ENCODE peak calls at places on chromosomes 5 and 9, in four cellular contexts. R, A, V and O are unnamed samples.

GRCh38 chr5:5331838-5332237 is 90.6 kb upstream of the ICE1 start:
- DNase-seq in V (no peak), R (no peak), A (no peak), O (no peak)

GRCh38 chr9:100216178-100216787 is 117.2 kb downstream of the INVS start:
- DNase-seq in V (no peak), A (peak; percentile 74), R (no peak), O (peak; percentile 62)

GRCh38 chr9:72467766-72468738 is 53.4 kb upstream of the TMC1 start:
- DNase-seq in A (peak; percentile 63), R (no peak), V (no peak), O (no peak)

GRCh38 chr5:93512799-93513198 is 68.2 kb downstream of the NR2F1-AS1 start:
- DNase-seq in R (no peak), A (peak; percentile 69), V (no peak), O (no peak)

GRCh38 chr5:33806736-33807442 is 84.9 kb downstream of the ADAMTS12 start:
- DNase-seq in A (peak; percentile 82), R (no peak), V (no peak), O (no peak)

GRCh38 chr5:137336565-137337120 is 162.5 kb downstream of the SPOCK1 start:
- DNase-seq in V (no peak), R (no peak), A (no peak), O (no peak)

GRCh38 chr9:92293075-92293354 is 482 bp downstream of the IARS1 start:
- DNase-seq in V (no peak), A (no peak), R (no peak), O (no peak)

GRCh38 chr5:126043684-126044083 is 379.5 kb upstream of the GRAMD2B start:
- DNase-seq in R (no peak), A (peak; percentile 23), V (no peak), O (no peak)

GRCh38 chr5:61416010-61416409 is 84.0 kb downstream of the ZSWIM6 start:
- DNase-seq in R (no peak), A (peak; percentile 11), V (no peak), O (no peak)

GRCh38 chr5:146647656-146648199 is 131.7 kb upstream of the GPR151 start:
- DNase-seq in A (no peak), V (no peak), R (no peak), O (no peak)

GRCh38 chr9:98374385-98375051 is 119.1 kb upstream of the TBC1D2 start:
- DNase-seq in R (no peak), A (peak; percentile 96), V (no peak), O (no peak)

GRCh38 chr5:111469293-111469896 is 42.9 kb downstream of the STARD4 start:
- DNase-seq in A (no peak), R (no peak), V (no peak), O (no peak)

GRCh38 chr9:115349542-115349941 is 231.6 kb upstream of the TNC start:
- DNase-seq in V (no peak), R (no peak), A (no peak), O (no peak)

GRCh38 chr5:159412284-159413046 is 82.2 kb upstream of the IL12B start:
- DNase-seq in R (no peak), A (peak; percentile 32), V (no peak), O (no peak)

DNA sequence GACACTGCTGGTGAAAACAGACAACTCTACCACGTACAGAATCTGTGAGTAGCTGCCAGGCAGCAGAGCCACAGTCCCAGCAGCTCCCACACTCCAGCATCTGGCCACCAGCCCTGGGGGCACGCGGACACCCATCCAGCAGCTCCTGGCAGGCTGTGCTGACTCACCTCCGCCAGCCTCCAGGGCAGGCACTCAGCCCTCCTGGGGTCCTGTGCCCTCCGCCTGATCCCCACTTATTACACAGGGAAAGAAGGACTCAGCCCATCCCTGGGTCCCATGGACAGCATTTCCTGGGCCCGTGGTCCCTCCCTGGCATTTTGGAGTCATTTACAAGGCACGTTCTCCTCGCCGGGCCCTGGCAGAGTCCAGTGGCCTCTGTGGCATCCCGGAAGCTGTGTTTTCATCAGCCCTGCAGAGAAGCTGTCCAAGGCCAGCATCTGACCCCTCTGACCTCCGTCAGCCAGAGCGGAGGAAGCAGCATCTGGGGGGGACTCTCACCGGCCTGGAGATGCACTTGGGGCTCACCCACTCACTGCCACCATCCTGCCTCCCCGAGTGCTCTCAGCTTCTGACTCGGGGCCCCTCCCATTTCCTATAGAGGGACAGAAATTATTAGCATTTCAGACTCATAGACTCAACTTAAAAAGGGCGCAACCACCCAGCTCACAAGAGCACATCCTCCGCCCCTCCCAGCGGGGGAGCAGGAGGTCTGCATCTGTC is 21.6 kb downstream of the PAEP start:
- DNase-seq in V (no peak), R (no peak), A (no peak), O (peak; percentile 46)
- H3K27me3 ChIP-seq in V (peaks cover 58% of the 10 kb centered on the region), R (no peaks in the 10 kb centered on the region), A (no peaks in the 10 kb centered on the region), O (no peaks in the 10 kb centered on the region)

GRCh38 chr9:133526721-133527321 is 2.1 kb upstream of the MYMK start:
- DNase-seq in V (no peak), R (no peak), A (no peak), O (no peak)
- TF ChIP-seq CTCF in V (no peak), R (no peak), A (no peak), O (no peak)

GRCh38 chr9:34584970-34585369 is 4.6 kb downstream of the CNTFR start:
- DNase-seq in V (no peak), A (no peak), R (no peak), O (no peak)
- H3K27me3 ChIP-seq in V (peaks cover 97% of the 10 kb centered on the region), A (peaks cover 13% of the 10 kb centered on the region), R (peaks cover 16% of the 10 kb centered on the region), O (no peaks in the 10 kb centered on the region)

GRCh38 chr9:16277471-16277870 is 593.0 kb downstream of the BNC2 start:
- DNase-seq in V (no peak), A (no peak), R (no peak), O (no peak)

GRCh38 chr9:16281707-16282106 is 588.8 kb downstream of the BNC2 start:
- DNase-seq in A (no peak), R (no peak), V (no peak), O (no peak)

GRCh38 chr9:16275795-16276624 is 594.5 kb downstream of the BNC2 start:
- DNase-seq in V (no peak), R (peak; percentile 41), A (no peak), O (no peak)

GRCh38 chr9:16276866-16277265 is 593.6 kb downstream of the BNC2 start:
- DNase-seq in A (no peak), R (no peak), V (no peak), O (no peak)

DNA sequence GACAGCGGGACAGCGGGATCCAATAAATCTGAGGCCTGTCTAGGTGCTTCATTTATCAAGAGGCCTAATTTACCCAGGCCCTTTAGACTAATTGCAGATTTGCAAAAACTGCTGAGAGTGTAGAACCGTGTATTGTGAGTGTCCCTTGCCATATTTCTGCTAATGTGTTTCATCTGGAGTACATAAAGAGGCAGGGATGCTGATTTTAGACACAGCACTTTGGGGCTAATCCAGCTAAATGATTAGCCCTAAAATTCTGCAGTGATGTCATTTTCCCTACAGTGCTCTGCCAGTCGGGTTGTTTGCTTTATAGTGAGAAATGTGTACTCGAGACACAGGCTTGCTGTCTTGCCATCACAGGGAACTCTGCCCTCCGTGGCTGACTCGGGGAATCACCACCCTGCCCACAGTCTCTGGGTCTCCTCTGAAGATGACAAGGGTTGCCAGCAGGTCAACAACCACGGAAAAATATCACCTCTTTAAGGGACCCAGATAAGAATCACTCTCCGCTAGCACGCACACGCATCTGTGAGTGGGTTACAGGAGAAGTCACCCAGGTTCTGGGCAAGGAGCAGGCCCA is 592.0 kb downstream of the BNC2 start:
- DNase-seq in V (no peak), A (no peak), R (no peak), O (no peak)
- TF ChIP-seq CTCF in V (no peak), A (no peak), R (no peak), O (no peak)

GRCh38 chr5:132013711-132014110 is 2.3 kb upstream of the ACSL6 start:
- DNase-seq in R (no peak), V (no peak), A (no peak), O (peak; percentile 46)
- H3K27me3 ChIP-seq in R (no peaks in the 10 kb centered on the region), V (peaks cover 37% of the 10 kb centered on the region), A (peaks cover 61% of the 10 kb centered on the region), O (no peaks in the 10 kb centered on the region)